ENCODE peak calls at places on chromosomes 13 and 19, in nine cellular contexts. A is ascending aorta, Q is astrocyte, J is fibroblast of lung, C is Peyer's patch, E is small intestine, H is GM23248, B is A549, M is GM23338. P is an unnamed sample. For H3K4me1, the result is how much of the 10 kb centered on the place peaks cover.

GRCh38 chr13:21147827-21148226 is 28.5 kb downstream of the SKA3 start:
- DNase-seq in A (no peak), Q (no peak), J (no peak), C (no peak), E (no peak), H (no peak), B (no peak), M (peak), P (no peak)

GRCh38 chr19:2385053-2385721 is 25.1 kb downstream of the TMPRSS9 start:
- DNase-seq in A (no peak), Q (peak), J (peak), C (peak), E (peak), H (peak), B (peak), M (peak), P (no peak)

GRCh38 chr19:4600082-4600481 is 39.2 kb upstream of the TNFAIP8L1 start:
- DNase-seq in A (no peak), Q (no peak), J (no peak), C (no peak), E (no peak), H (no peak), B (no peak), M (no peak), P (no peak)

GRCh38 chr13:90302113-90302512 is 1045.4 kb upstream of the MIR17HG start:
- DNase-seq in A (no peak), Q (peak), J (peak), C (no peak), E (no peak), H (peak), B (no peak), M (no peak), P (no peak)

GRCh38 chr13:111664696-111665095 is 344.3 kb downstream of the TEX29 start:
- DNase-seq in A (no peak), Q (no peak), J (no peak), C (peak), E (no peak), H (no peak), B (no peak), M (no peak), P (no peak)

GRCh38 chr13:75258159-75258782 is 223.7 kb downstream of the TBC1D4 start:
- DNase-seq in A (no peak), Q (peak), J (peak), C (no peak), E (peak), H (peak), B (peak), M (peak), P (no peak)

GRCh38 chr13:73275163-73275562 is 216.4 kb downstream of the KLF5 start:
- DNase-seq in A (no peak), Q (no peak), J (no peak), C (no peak), E (no peak), H (no peak), B (no peak), M (peak), P (no peak)

GRCh38 chr19:15297416-15298224 is 34.7 kb downstream of the BRD4 start:
- DNase-seq in A (no peak), Q (peak), J (peak), C (no peak), E (peak), H (peak), B (peak), M (peak), P (no peak)

GRCh38 chr13:40667622-40667978 is 1.2 kb upstream of the FOXO1 start:
- DNase-seq in A (no peak), Q (no peak), J (no peak), C (peak), E (peak), H (no peak), B (no peak), M (peak), P (no peak)

GRCh38 chr13:113182046-113182445 is 23.6 kb downstream of the PROZ start:
- DNase-seq in A (no peak), Q (peak), J (peak), C (no peak), E (no peak), H (no peak), B (no peak), M (no peak), P (no peak)

GRCh38 chr19:21593934-21594844 is 88.8 kb downstream of the ZNF429 start:
- DNase-seq in A (no peak), Q (no peak), J (no peak), C (no peak), E (no peak), H (peak), B (no peak), M (no peak), P (no peak)

GRCh38 chr13:114025432-114026127 is 51.7 kb upstream of the C13orf46 start:
- DNase-seq in A (no peak), Q (peak), J (peak), C (no peak), E (no peak), H (no peak), B (no peak), M (no peak), P (no peak)

GRCh38 chr13:33204130-33204927 is 81.2 kb downstream of the STARD13 start:
- DNase-seq in A (no peak), Q (peak), J (peak), C (no peak), E (no peak), H (peak), B (no peak), M (no peak), P (no peak)
- H3K4me1 ChIP-seq in A (under half), Q (under half), J (under half), C (under half), E (under half), H (under half), B (under half), M (under half), P (half or more)

DNA sequence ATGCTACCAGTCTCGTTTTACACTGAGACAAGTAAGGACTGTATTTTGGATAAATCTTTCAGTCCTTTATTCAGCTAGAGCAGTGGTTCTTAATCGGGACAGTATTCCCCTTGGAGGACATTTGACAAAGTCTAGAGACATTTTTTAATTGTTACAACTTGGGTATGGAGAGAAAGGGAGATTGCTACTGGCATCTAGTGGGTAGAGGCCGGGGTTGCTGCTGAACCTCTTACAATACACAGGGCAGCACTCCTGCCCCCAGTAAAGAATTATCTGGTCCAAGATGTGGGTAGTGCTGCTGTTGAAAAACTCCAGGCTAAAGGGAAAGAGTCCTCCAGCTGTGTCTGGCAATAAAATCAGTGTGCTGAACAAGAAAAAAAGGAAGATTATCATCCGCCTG is 334.8 kb downstream of the SLC7A1 start:
- DNase-seq in A (no peak), Q (no peak), J (no peak), C (no peak), E (no peak), H (no peak), B (no peak), M (peak), P (no peak)
- H3K27ac ChIP-seq in A (no peak), Q (no peak), J (no peak), C (no peak), E (no peak), H (no peak), B (no peak), M (no peak), P (no peak)

DNA sequence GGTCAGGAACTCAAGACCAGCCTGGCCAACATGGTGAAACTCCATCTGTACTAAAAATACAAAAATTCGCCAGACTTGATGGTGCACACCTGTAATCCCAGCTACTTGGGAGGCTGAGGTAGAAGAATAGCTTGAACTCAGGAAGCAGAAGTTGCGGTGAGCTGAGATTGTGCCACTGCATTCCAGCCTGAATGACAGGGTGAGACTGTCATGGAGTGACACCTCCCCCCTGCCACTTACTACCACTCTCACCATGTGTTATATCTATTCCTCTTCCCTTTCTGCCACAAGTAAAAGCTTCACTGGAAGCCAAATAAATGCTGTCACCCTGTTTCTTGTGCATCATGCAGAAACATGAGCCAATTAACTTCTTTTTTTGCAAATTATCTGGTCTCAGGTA is 10.6 kb upstream of the CEACAM4 start:
- DNase-seq in A (no peak), Q (no peak), J (no peak), C (no peak), E (no peak), H (no peak), B (no peak), M (no peak), P (no peak)
- H3K4me1 ChIP-seq in A (under half), Q (under half), J (under half), C (under half), E (under half), H (under half), B (under half), M (under half), P (under half)

DNA sequence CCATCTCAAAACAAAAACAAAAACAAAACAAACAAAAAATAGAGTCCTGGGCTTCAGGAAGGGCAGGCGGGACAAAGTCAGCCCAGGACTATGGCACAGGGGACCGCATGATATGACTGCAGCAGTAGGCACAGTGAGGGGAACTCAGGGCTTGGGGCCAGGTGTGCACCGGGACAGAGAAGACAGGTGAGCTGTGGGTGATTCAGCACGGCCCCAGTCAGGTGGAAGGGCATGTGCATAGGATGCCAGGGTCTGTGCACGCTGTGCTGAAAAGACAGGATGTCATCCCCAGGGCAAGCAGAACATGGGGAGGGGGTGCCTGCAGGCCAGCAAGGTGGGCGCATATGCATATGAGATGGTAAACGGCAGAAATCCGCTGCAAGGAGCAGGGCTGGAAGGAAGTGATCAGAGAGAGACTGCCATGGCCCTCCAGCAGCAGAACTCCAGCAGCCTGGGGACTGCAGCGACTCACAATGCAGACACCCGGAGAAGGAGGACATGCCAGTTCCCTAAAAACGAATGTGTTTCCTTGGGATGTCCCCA is 15.0 kb downstream of the EPS15L1 start:
- DNase-seq in A (no peak), Q (no peak), J (no peak), C (no peak), E (no peak), H (peak), B (no peak), M (peak), P (no peak)
- H3K27ac ChIP-seq in A (peak), Q (peak), J (peak), C (no peak), E (no peak), H (no peak), B (no peak), M (peak), P (peak)

GRCh38 chr13:39417131-39417530 is 185.9 kb downstream of the LHFPL6 start:
- DNase-seq in A (no peak), Q (no peak), J (no peak), C (no peak), E (no peak), H (peak), B (no peak), M (peak), P (no peak)

GRCh38 chr13:39414339-39414738 is 188.7 kb downstream of the LHFPL6 start:
- DNase-seq in A (no peak), Q (no peak), J (no peak), C (no peak), E (no peak), H (no peak), B (no peak), M (no peak), P (no peak)

GRCh38 chr13:39415003-39415402 is 188.0 kb downstream of the LHFPL6 start:
- DNase-seq in A (no peak), Q (no peak), J (peak), C (no peak), E (peak), H (peak), B (no peak), M (no peak), P (no peak)

GRCh38 chr13:39417643-39418042 is 185.3 kb downstream of the LHFPL6 start:
- DNase-seq in A (no peak), Q (peak), J (peak), C (no peak), E (no peak), H (peak), B (no peak), M (peak), P (no peak)

GRCh38 chr13:39415403-39415802 is 187.6 kb downstream of the LHFPL6 start:
- DNase-seq in A (no peak), Q (no peak), J (peak), C (no peak), E (peak), H (peak), B (peak), M (peak), P (no peak)
- H3K4me1 ChIP-seq in A (under half), Q (under half), J (under half), C (under half), E (under half), H (under half), B (under half), M (half or more), P (under half)

GRCh38 chr19:35271546-35271945 is 2.8 kb downstream of the USF2 start:
- DNase-seq in A (no peak), Q (no peak), J (no peak), C (no peak), E (no peak), H (no peak), B (no peak), M (no peak), P (no peak)
- H3K27ac ChIP-seq in A (no peak), Q (no peak), J (no peak), C (no peak), E (no peak), H (no peak), B (no peak), M (no peak), P (no peak)

GRCh38 chr13:110242615-110243014 is 64.3 kb downstream of the COL4A1 start:
- DNase-seq in A (no peak), Q (no peak), J (no peak), C (no peak), E (no peak), H (no peak), B (no peak), M (no peak), P (no peak)

GRCh38 chr13:110240943-110241342 is 66.0 kb downstream of the COL4A1 start:
- DNase-seq in A (no peak), Q (no peak), J (no peak), C (no peak), E (no peak), H (no peak), B (no peak), M (no peak), P (no peak)

GRCh38 chr13:110239280-110240120 is 67.5 kb downstream of the COL4A1 start:
- DNase-seq in A (no peak), Q (no peak), J (no peak), C (no peak), E (no peak), H (peak), B (no peak), M (no peak), P (no peak)

GRCh38 chr13:110238795-110239194 is 68.2 kb downstream of the COL4A1 start:
- DNase-seq in A (no peak), Q (no peak), J (no peak), C (no peak), E (no peak), H (peak), B (no peak), M (no peak), P (no peak)

GRCh38 chr13:110240352-110240751 is 66.6 kb downstream of the COL4A1 start:
- DNase-seq in A (no peak), Q (no peak), J (no peak), C (no peak), E (no peak), H (no peak), B (no peak), M (no peak), P (no peak)
- H3K4me1 ChIP-seq in A (under half), Q (under half), J (under half), C (under half), E (under half), H (under half), B (under half), M (under half), P (half or more)

P was measured in esophagus squamous epithelium.